ENCODE peak calls at places on chromosomes 5 and 9, in six cellular contexts. S is neural progenitor cell; I is A549; O is CD8-positive, alpha-beta memory T cell; L is activated T-cell treated with anti-CD3 and anti-CD28 coated beads for 1 hour; R is NCI-H774. U is an unnamed sample.

GRCh38 chr5:2153350-2153749 is 270.6 kb upstream of the IRX4 start:
- DNase-seq in S (no peak), I (no peak), O (no peak), L (no peak), R (no peak), U (no peak)

GRCh38 chr9:22413884-22414283 is 32.7 kb upstream of the DMRTA1 start:
- DNase-seq in S (no peak), I (no peak), O (no peak), L (no peak), R (no peak), U (no peak)

GRCh38 chr5:109844695-109845094 is 155.0 kb downstream of the MAN2A1 start:
- DNase-seq in S (no peak), I (no peak), O (no peak), L (no peak), R (no peak), U (no peak)

GRCh38 chr5:43315262-43315661 is 2.0 kb upstream of the HMGCS1 start:
- DNase-seq in S (no peak), I (peak; percentile 86), O (no peak), L (no peak), R (no peak), U (no peak)

GRCh38 chr5:55306641-55307382 is 682 bp downstream of the DHX29 start:
- DNase-seq in S (no peak), I (no peak), O (no peak), L (no peak), R (no peak), U (no peak)

GRCh38 chr5:167030500-167031120 is 1260.8 kb upstream of the WWC1 start:
- DNase-seq in S (peak; percentile 64), I (peak; percentile 24), O (no peak), L (no peak), R (no peak), U (no peak)

GRCh38 chr5:118891252-118891651 is 97.1 kb downstream of the DTWD2 start:
- DNase-seq in S (no peak), I (no peak), O (no peak), L (no peak), R (peak; percentile 44), U (no peak)

GRCh38 chr9:115411516-115411915 is 293.6 kb upstream of the TNC start:
- DNase-seq in S (no peak), I (no peak), O (no peak), L (no peak), R (no peak), U (no peak)

GRCh38 chr5:139690385-139691274 is 42.5 kb downstream of the CXXC5 start:
- DNase-seq in S (peak; percentile 76), I (no peak), O (no peak), L (no peak), R (no peak), U (no peak)

GRCh38 chr5:643811-644271 is 31.7 kb downstream of the CEP72 start:
- DNase-seq in S (no peak), I (no peak), O (no peak), L (no peak), R (no peak), U (no peak)

GRCh38 chr5:52469420-52469819 is 318.3 kb upstream of the ITGA1 start:
- DNase-seq in S (no peak), I (no peak), O (peak; percentile 10), L (no peak), R (no peak), U (no peak)

GRCh38 chr9:135890190-135890861 is 17.0 kb downstream of the CAMSAP1 start:
- DNase-seq in S (no peak), I (no peak), O (no peak), L (no peak), R (no peak), U (no peak)

U was measured in occipital lobe.